ENCODE peak calls at places on chromosomes 4 and X, in six cellular contexts. One of them, this sample, is unnamed. For H3K4me1, the result is how much of the 10 kb centered on the place peaks cover.

GRCh38 chrX:154366666-154367055 is 7.8 kb downstream of the FLNA start:
- DNase-seq in colonic mucosa: no peak
- DNase-seq in cardiac muscle cell: no peak
- DNase-seq in tibial artery: no peak
- DNase-seq in CD8-positive, alpha-beta T cell: no peak
- DNase-seq in PC-3: no peak
- DNase-seq in this sample: peak

GRCh38 chr4:4398430-4398829 is 11.5 kb downstream of the NSG1 start:
- DNase-seq in colonic mucosa: no peak
- DNase-seq in cardiac muscle cell: no peak
- DNase-seq in tibial artery: no peak
- DNase-seq in CD8-positive, alpha-beta T cell: no peak
- DNase-seq in PC-3: no peak
- DNase-seq in this sample: no peak

GRCh38 chrX:40012039-40012799 is 85.5 kb downstream of the BCOR start:
- DNase-seq in colonic mucosa: peak
- DNase-seq in cardiac muscle cell: peak
- DNase-seq in tibial artery: peak
- DNase-seq in CD8-positive, alpha-beta T cell: no peak
- DNase-seq in PC-3: peak
- DNase-seq in this sample: peak

GRCh38 chrX:66717926-66718325 is 79.0 kb upstream of the EDA2R start:
- DNase-seq in colonic mucosa: no peak
- DNase-seq in cardiac muscle cell: no peak
- DNase-seq in tibial artery: no peak
- DNase-seq in CD8-positive, alpha-beta T cell: no peak
- DNase-seq in PC-3: no peak
- DNase-seq in this sample: no peak

GRCh38 chr4:89469930-89470375 is 162.4 kb upstream of the GPRIN3 start:
- DNase-seq in colonic mucosa: no peak
- DNase-seq in cardiac muscle cell: peak
- DNase-seq in tibial artery: no peak
- DNase-seq in CD8-positive, alpha-beta T cell: no peak
- DNase-seq in PC-3: peak
- DNase-seq in this sample: no peak

GRCh38 chrX:133380882-133381619 is 34.2 kb downstream of the GPC4 start:
- DNase-seq in colonic mucosa: no peak
- DNase-seq in cardiac muscle cell: no peak
- DNase-seq in tibial artery: no peak
- DNase-seq in CD8-positive, alpha-beta T cell: no peak
- DNase-seq in PC-3: no peak
- DNase-seq in this sample: no peak

GRCh38 chr4:87896020-87896621 is 63.4 kb downstream of the MEPE start:
- DNase-seq in colonic mucosa: no peak
- DNase-seq in cardiac muscle cell: peak
- DNase-seq in tibial artery: peak
- DNase-seq in CD8-positive, alpha-beta T cell: peak
- DNase-seq in PC-3: peak
- DNase-seq in this sample: no peak

GRCh38 chrX:55450259-55450658 is 1.7 kb upstream of the MAGEH1 start:
- DNase-seq in colonic mucosa: no peak
- DNase-seq in cardiac muscle cell: peak
- DNase-seq in tibial artery: no peak
- DNase-seq in CD8-positive, alpha-beta T cell: no peak
- DNase-seq in PC-3: peak
- DNase-seq in this sample: peak

GRCh38 chrX:42422961-42423360 is 355.0 kb downstream of the PPP1R2C start:
- DNase-seq in colonic mucosa: no peak
- DNase-seq in cardiac muscle cell: no peak
- DNase-seq in tibial artery: no peak
- DNase-seq in CD8-positive, alpha-beta T cell: no peak
- DNase-seq in PC-3: peak
- DNase-seq in this sample: no peak

GRCh38 chrX:105282077-105282476 is 61.6 kb upstream of the TEX13A start:
- DNase-seq in colonic mucosa: no peak
- DNase-seq in cardiac muscle cell: no peak
- DNase-seq in tibial artery: no peak
- DNase-seq in CD8-positive, alpha-beta T cell: no peak
- DNase-seq in PC-3: peak
- DNase-seq in this sample: no peak

GRCh38 chr4:180665994-180666818 is 1577.0 kb upstream of the TENM3 start:
- DNase-seq in colonic mucosa: peak
- DNase-seq in cardiac muscle cell: peak
- DNase-seq in tibial artery: no peak
- DNase-seq in CD8-positive, alpha-beta T cell: no peak
- DNase-seq in PC-3: peak
- DNase-seq in this sample: peak

GRCh38 chr4:153788419-153789276 is at the start of gene SFRP2:
- DNase-seq in colonic mucosa: no peak
- DNase-seq in cardiac muscle cell: no peak
- DNase-seq in tibial artery: peak
- DNase-seq in CD8-positive, alpha-beta T cell: no peak
- DNase-seq in PC-3: no peak
- DNase-seq in this sample: no peak

GRCh38 chr4:55251352-55251751 is 94.7 kb upstream of the SRD5A3 start:
- DNase-seq in colonic mucosa: no peak
- DNase-seq in cardiac muscle cell: peak
- DNase-seq in tibial artery: no peak
- DNase-seq in CD8-positive, alpha-beta T cell: no peak
- DNase-seq in PC-3: no peak
- DNase-seq in this sample: no peak

GRCh38 chr4:866761-867390 is 40.9 kb upstream of the CPLX1 start:
- DNase-seq in colonic mucosa: no peak
- DNase-seq in cardiac muscle cell: no peak
- DNase-seq in tibial artery: no peak
- DNase-seq in CD8-positive, alpha-beta T cell: no peak
- DNase-seq in PC-3: peak
- DNase-seq in this sample: no peak

GRCh38 chrX:134388161-134389109 is 71.5 kb upstream of the HPRT1 start:
- DNase-seq in colonic mucosa: no peak
- DNase-seq in cardiac muscle cell: no peak
- DNase-seq in tibial artery: no peak
- DNase-seq in CD8-positive, alpha-beta T cell: no peak
- DNase-seq in PC-3: no peak
- DNase-seq in this sample: no peak

GRCh38 chr4:26238426-26238781 is 82.4 kb upstream of the RBPJ start:
- DNase-seq in colonic mucosa: peak
- DNase-seq in cardiac muscle cell: no peak
- DNase-seq in tibial artery: no peak
- DNase-seq in CD8-positive, alpha-beta T cell: no peak
- DNase-seq in PC-3: peak
- DNase-seq in this sample: no peak

GRCh38 chr4:16238304-16238703 is 12.0 kb upstream of the TAPT1 start:
- DNase-seq in colonic mucosa: no peak
- DNase-seq in cardiac muscle cell: no peak
- DNase-seq in tibial artery: no peak
- DNase-seq in CD8-positive, alpha-beta T cell: no peak
- DNase-seq in PC-3: no peak
- DNase-seq in this sample: no peak

GRCh38 chrX:19673334-19674040 is 158.2 kb upstream of the MAP3K15 start:
- DNase-seq in colonic mucosa: peak
- DNase-seq in cardiac muscle cell: peak
- DNase-seq in tibial artery: peak
- DNase-seq in CD8-positive, alpha-beta T cell: no peak
- DNase-seq in PC-3: peak
- DNase-seq in this sample: peak

GRCh38 chr4:153533387-153533786 is 67.2 kb downstream of the TMEM131L start:
- DNase-seq in colonic mucosa: no peak
- DNase-seq in cardiac muscle cell: no peak
- DNase-seq in tibial artery: no peak
- DNase-seq in CD8-positive, alpha-beta T cell: no peak
- DNase-seq in PC-3: no peak
- DNase-seq in this sample: no peak

GRCh38 chr4:173528378-173529321 is 1.4 kb downstream of the HAND2 start:
- DNase-seq in colonic mucosa: no peak
- DNase-seq in cardiac muscle cell: peak
- DNase-seq in tibial artery: no peak
- DNase-seq in CD8-positive, alpha-beta T cell: no peak
- DNase-seq in PC-3: no peak
- DNase-seq in this sample: no peak
- H3K4me3 ChIP-seq in colonic mucosa: peak
- H3K4me3 ChIP-seq in cardiac muscle cell: peak
- H3K4me3 ChIP-seq in tibial artery: peak
- H3K4me3 ChIP-seq in CD8-positive, alpha-beta T cell: no peak
- H3K4me3 ChIP-seq in PC-3: no peak
- H3K4me3 ChIP-seq in this sample: peak

GRCh38 chr4:7031526-7032449 is 11.4 kb upstream of the TADA2B start:
- DNase-seq in colonic mucosa: no peak
- DNase-seq in cardiac muscle cell: no peak
- DNase-seq in tibial artery: no peak
- DNase-seq in CD8-positive, alpha-beta T cell: no peak
- DNase-seq in PC-3: no peak
- DNase-seq in this sample: no peak

GRCh38 chr4:7037425-7037824 is 5.7 kb upstream of the TADA2B start:
- DNase-seq in colonic mucosa: no peak
- DNase-seq in cardiac muscle cell: no peak
- DNase-seq in tibial artery: no peak
- DNase-seq in CD8-positive, alpha-beta T cell: no peak
- DNase-seq in PC-3: no peak
- DNase-seq in this sample: no peak

GRCh38 chr4:7032591-7032990 is 10.6 kb upstream of the TADA2B start:
- DNase-seq in colonic mucosa: no peak
- DNase-seq in cardiac muscle cell: no peak
- DNase-seq in tibial artery: no peak
- DNase-seq in CD8-positive, alpha-beta T cell: no peak
- DNase-seq in PC-3: no peak
- DNase-seq in this sample: no peak

GRCh38 chr4:7030856-7031255 is 12.3 kb upstream of the TADA2B start:
- DNase-seq in colonic mucosa: no peak
- DNase-seq in cardiac muscle cell: no peak
- DNase-seq in tibial artery: no peak
- DNase-seq in CD8-positive, alpha-beta T cell: no peak
- DNase-seq in PC-3: no peak
- DNase-seq in this sample: no peak

DNA sequence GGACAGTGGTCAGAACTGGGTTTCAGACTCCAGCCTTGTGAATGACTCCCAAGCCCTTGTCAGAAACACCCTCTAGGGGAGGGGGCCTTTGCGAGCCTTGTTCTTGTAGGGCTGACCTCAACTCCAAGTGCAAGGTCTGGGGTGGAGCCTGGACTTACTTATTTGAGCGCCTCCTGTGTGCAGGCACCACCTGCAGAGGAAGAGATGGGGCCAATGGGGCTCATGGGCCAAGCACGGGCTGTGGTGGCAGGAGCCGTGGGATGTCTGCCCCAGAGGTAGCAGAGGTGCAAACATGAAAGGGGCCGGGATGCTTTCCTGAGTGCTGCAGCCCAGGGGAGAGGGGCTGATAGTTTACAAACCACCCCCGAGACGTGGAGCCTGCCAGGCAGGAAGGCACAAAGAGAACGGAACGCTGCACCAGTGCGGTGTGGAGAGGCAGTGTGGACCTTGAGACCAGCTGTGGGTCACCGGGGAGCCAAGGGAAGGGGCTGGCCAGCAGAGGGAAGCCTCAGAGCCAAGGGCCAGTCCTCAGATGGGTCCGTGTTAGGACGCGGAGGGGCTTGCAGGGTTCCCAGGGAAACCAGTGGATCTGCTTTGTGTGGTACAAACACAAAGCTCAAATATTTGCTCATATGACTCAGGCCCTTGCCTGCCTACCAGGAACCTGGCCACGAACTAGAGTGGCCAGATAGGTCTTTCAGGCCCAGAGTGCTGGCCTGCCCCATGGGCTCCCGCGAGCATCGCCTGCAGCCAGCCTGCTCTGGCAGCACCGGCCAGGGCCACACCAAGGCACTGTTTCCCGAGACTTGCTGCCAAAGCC is 8.7 kb upstream of the TADA2B start:
- DNase-seq in colonic mucosa: no peak
- DNase-seq in cardiac muscle cell: peak
- DNase-seq in tibial artery: no peak
- DNase-seq in CD8-positive, alpha-beta T cell: no peak
- DNase-seq in PC-3: peak
- DNase-seq in this sample: no peak
- H3K4me1 ChIP-seq in colonic mucosa: under half
- H3K4me1 ChIP-seq in cardiac muscle cell: under half
- H3K4me1 ChIP-seq in tibial artery: under half
- H3K4me1 ChIP-seq in CD8-positive, alpha-beta T cell: under half
- H3K4me1 ChIP-seq in PC-3: under half
- H3K4me1 ChIP-seq in this sample: under half

GRCh38 chrX:68500105-68500504 is 1.3 kb downstream of the YIPF6 start:
- DNase-seq in colonic mucosa: no peak
- DNase-seq in cardiac muscle cell: no peak
- DNase-seq in tibial artery: no peak
- DNase-seq in CD8-positive, alpha-beta T cell: no peak
- DNase-seq in PC-3: no peak
- DNase-seq in this sample: no peak
- H3K4me3 ChIP-seq in colonic mucosa: no peak
- H3K4me3 ChIP-seq in cardiac muscle cell: peak
- H3K4me3 ChIP-seq in tibial artery: peak
- H3K4me3 ChIP-seq in CD8-positive, alpha-beta T cell: no peak
- H3K4me3 ChIP-seq in PC-3: peak
- H3K4me3 ChIP-seq in this sample: no peak

DNA sequence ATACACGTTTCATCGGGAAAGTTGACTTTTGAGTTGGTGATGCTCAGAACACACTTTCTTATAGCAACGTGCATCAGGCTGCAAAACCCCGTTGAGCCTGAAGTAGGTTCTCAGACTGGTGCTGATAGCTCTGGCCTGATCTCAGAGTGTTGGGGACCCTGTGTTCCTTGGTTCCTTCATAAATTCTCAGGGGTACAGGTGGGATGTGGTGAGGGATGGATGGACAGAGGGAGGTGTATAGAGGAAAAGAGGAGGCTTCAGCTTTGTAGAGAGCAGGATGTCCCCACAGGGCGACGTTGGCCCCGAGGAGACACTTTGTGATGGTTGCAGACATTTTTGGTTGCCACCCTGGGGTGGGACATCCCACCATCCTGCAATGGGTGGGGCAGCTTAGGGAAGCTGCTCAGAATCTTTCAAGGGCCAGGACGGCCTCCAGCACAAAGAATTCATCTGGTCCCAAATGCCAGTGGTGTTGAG is 2.5 kb downstream of the CD99 start:
- DNase-seq in colonic mucosa: no peak
- DNase-seq in cardiac muscle cell: no peak
- DNase-seq in tibial artery: no peak
- DNase-seq in CD8-positive, alpha-beta T cell: no peak
- DNase-seq in PC-3: no peak
- DNase-seq in this sample: no peak
- H3K4me1 ChIP-seq in colonic mucosa: under half
- H3K4me1 ChIP-seq in cardiac muscle cell: under half
- H3K4me1 ChIP-seq in tibial artery: half or more
- H3K4me1 ChIP-seq in CD8-positive, alpha-beta T cell: half or more
- H3K4me1 ChIP-seq in PC-3: under half
- H3K4me1 ChIP-seq in this sample: half or more

This sample was measured in heart right ventricle.